ENCODE peak calls at places on chromosomes 6 and 20, in seven cellular contexts. H, A, J, W, X, D and L are unnamed samples.

GRCh38 chr20:16475225-16475624 is 98.0 kb downstream of the KIF16B start:
- DNase-seq in H (no peak), A (no peak), J (no peak), W (no peak), X (no peak), D (peak; percentile 50), L (no peak)

GRCh38 chr6:53727748-53728147 is 62.2 kb upstream of the KLHL31 start:
- DNase-seq in H (no peak), A (peak; percentile 87), J (no peak), W (no peak), X (no peak), D (peak; percentile 87), L (no peak)

GRCh38 chr6:158910484-158911075 is 89.4 kb downstream of the RSPH3 start:
- DNase-seq in H (peak; percentile 79), A (no peak), J (no peak), W (peak; percentile 76), X (no peak), D (peak; percentile 33), L (no peak)

GRCh38 chr20:21266191-21266536 is 37.0 kb upstream of the XRN2 start:
- DNase-seq in H (no peak), A (no peak), J (no peak), W (no peak), X (no peak), D (no peak), L (no peak)

GRCh38 chr6:142568857-142569597 is 267.2 kb downstream of the ADGRG6 start:
- DNase-seq in H (no peak), A (no peak), J (no peak), W (no peak), X (no peak), D (peak; percentile 92), L (peak; percentile 17)

GRCh38 chr6:89944826-89945407 is 50.6 kb downstream of the GJA10 start:
- DNase-seq in H (no peak), A (no peak), J (no peak), W (no peak), X (no peak), D (peak; percentile 14), L (peak; percentile 30)

GRCh38 chr6:108677357-108677756 is 116.6 kb downstream of the FOXO3 start:
- DNase-seq in H (no peak), A (no peak), J (no peak), W (no peak), X (no peak), D (peak; percentile 51), L (no peak)

GRCh38 chr6:30889921-30890645 is 5.8 kb downstream of the DDR1 start:
- DNase-seq in H (no peak), A (no peak), J (peak; percentile 25), W (no peak), X (no peak), D (peak; percentile 52), L (no peak)

GRCh38 chr6:41042656-41043055 is 389 bp downstream of the TSPO2 start:
- DNase-seq in H (no peak), A (no peak), J (no peak), W (no peak), X (no peak), D (no peak), L (no peak)

GRCh38 chr20:37308098-37309050 is 18.9 kb downstream of the MANBAL start:
- DNase-seq in H (no peak), A (no peak), J (no peak), W (no peak), X (no peak), D (no peak), L (peak; percentile 92)

GRCh38 chr6:26043389-26044139 is 43.7 kb upstream of the HFE start:
- DNase-seq in H (no peak), A (peak; percentile 71), J (peak; percentile 74), W (no peak), X (peak; percentile 62), D (peak; percentile 96), L (peak; percentile 95)

GRCh38 chr6:41505084-41506049 is 40.8 kb upstream of the FOXP4 start:
- DNase-seq in H (no peak), A (peak; percentile 96), J (peak; percentile 94), W (peak; percentile 71), X (no peak), D (peak; percentile 91), L (no peak)

GRCh38 chr6:15577550-15578171 is 85.2 kb downstream of the DTNBP1 start:
- DNase-seq in H (no peak), A (peak; percentile 42), J (no peak), W (no peak), X (no peak), D (no peak), L (no peak)

GRCh38 chr6:45447721-45448120 is 70.0 kb upstream of the SUPT3H start:
- DNase-seq in H (no peak), A (no peak), J (no peak), W (no peak), X (no peak), D (peak; percentile 52), L (no peak)

GRCh38 chr20:51412991-51413471 is 129.5 kb downstream of the NFATC2 start:
- DNase-seq in H (no peak), A (no peak), J (no peak), W (no peak), X (no peak), D (no peak), L (no peak)

GRCh38 chr6:140202964-140203363 is 828.5 kb upstream of the CITED2 start:
- DNase-seq in H (no peak), A (no peak), J (no peak), W (no peak), X (no peak), D (no peak), L (no peak)

GRCh38 chr6:40443842-40444241 is 143.3 kb downstream of the LRFN2 start:
- DNase-seq in H (no peak), A (no peak), J (no peak), W (no peak), X (no peak), D (no peak), L (no peak)

GRCh38 chr6:107491059-107491609 is 1.2 kb downstream of the SOBP start:
- DNase-seq in H (no peak), A (peak; percentile 49), J (peak; percentile 84), W (peak; percentile 86), X (no peak), D (no peak), L (no peak)

GRCh38 chr6:107496041-107496440 is 6.1 kb downstream of the SOBP start:
- DNase-seq in H (no peak), A (no peak), J (no peak), W (no peak), X (no peak), D (no peak), L (no peak)

GRCh38 chr6:107495196-107495643 is 5.3 kb downstream of the SOBP start:
- DNase-seq in H (no peak), A (no peak), J (no peak), W (no peak), X (no peak), D (no peak), L (no peak)

GRCh38 chr6:107491791-107492674 is 2.1 kb downstream of the SOBP start:
- DNase-seq in H (no peak), A (no peak), J (peak; percentile 64), W (no peak), X (no peak), D (peak; percentile 66), L (no peak)

GRCh38 chr6:107493158-107494057 is 3.5 kb downstream of the SOBP start:
- DNase-seq in H (no peak), A (no peak), J (no peak), W (peak; percentile 85), X (no peak), D (peak; percentile 31), L (no peak)
- H3K4me1 ChIP-seq in H (peaks cover 2% of the 10 kb centered on the region), A (peaks cover 28% of the 10 kb centered on the region), J (peaks cover 8% of the 10 kb centered on the region), W (peaks cover 61% of the 10 kb centered on the region), X (peaks cover 24% of the 10 kb centered on the region), D (peaks cover 19% of the 10 kb centered on the region), L (peaks cover 7% of the 10 kb centered on the region)

GRCh38 chr6:119256978-119257462 is 92.5 kb downstream of the MAN1A1 start:
- DNase-seq in H (no peak), A (no peak), J (no peak), W (no peak), X (no peak), D (no peak), L (no peak)

GRCh38 chr6:119255492-119255891 is 94.1 kb downstream of the MAN1A1 start:
- DNase-seq in H (no peak), A (no peak), J (no peak), W (no peak), X (no peak), D (no peak), L (no peak)

GRCh38 chr6:119261944-119262284 is 87.6 kb downstream of the MAN1A1 start:
- DNase-seq in H (no peak), A (no peak), J (no peak), W (no peak), X (no peak), D (no peak), L (no peak)

GRCh38 chr6:119256392-119256791 is 93.2 kb downstream of the MAN1A1 start:
- DNase-seq in H (no peak), A (no peak), J (no peak), W (no peak), X (no peak), D (no peak), L (no peak)

GRCh38 chr6:119259027-119259426 is 90.5 kb downstream of the MAN1A1 start:
- DNase-seq in H (no peak), A (no peak), J (no peak), W (no peak), X (no peak), D (no peak), L (no peak)
- H3K4me1 ChIP-seq in H (no peaks in the 10 kb centered on the region), A (no peaks in the 10 kb centered on the region), J (no peaks in the 10 kb centered on the region), W (no peaks in the 10 kb centered on the region), X (peaks cover 7% of the 10 kb centered on the region), D (peaks cover 2% of the 10 kb centered on the region), L (no peaks in the 10 kb centered on the region)

GRCh38 chr6:37134622-37135191 is 35.2 kb upstream of the PIM1 start:
- DNase-seq in H (no peak), A (peak; percentile 93), J (no peak), W (no peak), X (peak; percentile 27), D (peak; percentile 98), L (no peak)

GRCh38 chr6:37137201-37137880 is 32.6 kb upstream of the PIM1 start:
- DNase-seq in H (no peak), A (peak; percentile 96), J (no peak), W (peak; percentile 93), X (peak; percentile 13), D (peak; percentile 99), L (no peak)

GRCh38 chr6:37135835-37136694 is 33.9 kb upstream of the PIM1 start:
- DNase-seq in H (no peak), A (no peak), J (no peak), W (no peak), X (no peak), D (no peak), L (no peak)

GRCh38 chr6:37137881-37138568 is 31.9 kb upstream of the PIM1 start:
- DNase-seq in H (peak; percentile 96), A (peak; percentile 95), J (no peak), W (no peak), X (no peak), D (peak; percentile 94), L (no peak)

GRCh38 chr6:37136821-37137200 is 33.1 kb upstream of the PIM1 start:
- DNase-seq in H (no peak), A (no peak), J (no peak), W (no peak), X (no peak), D (no peak), L (no peak)
- H3K4me1 ChIP-seq in H (peaks cover 11% of the 10 kb centered on the region), A (peaks cover 83% of the 10 kb centered on the region), J (peaks cover 3% of the 10 kb centered on the region), W (peaks cover 38% of the 10 kb centered on the region), X (peaks cover 19% of the 10 kb centered on the region), D (peaks cover 25% of the 10 kb centered on the region), L (peaks cover 7% of the 10 kb centered on the region)

DNA sequence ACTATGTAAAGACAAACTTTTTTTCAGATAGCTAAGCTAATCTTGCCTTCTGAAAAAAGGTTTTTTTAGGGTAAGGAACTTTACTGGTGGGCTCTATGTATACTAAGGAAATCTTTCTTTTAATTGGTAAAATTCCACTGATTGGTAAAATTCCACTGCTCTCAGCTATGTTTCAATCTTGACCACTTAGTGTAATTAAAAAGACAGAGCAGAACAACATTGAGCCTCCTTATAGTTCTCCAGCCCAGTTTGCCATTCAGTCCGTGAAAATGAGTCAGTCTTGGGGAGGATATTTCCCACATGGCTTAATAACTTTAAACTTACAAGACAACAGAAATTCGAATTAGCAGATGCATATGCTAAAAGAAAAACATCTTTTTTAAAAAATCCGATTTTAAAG is 92.7 kb downstream of the EYA4 start:
- DNase-seq in H (no peak), A (no peak), J (no peak), W (no peak), X (no peak), D (no peak), L (no peak)
- H3K4me1 ChIP-seq in H (no peaks in the 10 kb centered on the region), A (no peaks in the 10 kb centered on the region), J (no peaks in the 10 kb centered on the region), W (peaks cover 6% of the 10 kb centered on the region), X (no peaks in the 10 kb centered on the region), D (no peaks in the 10 kb centered on the region), L (no peaks in the 10 kb centered on the region)